ENCODE peak calls at places on chromosomes 13 and 19, in eight cellular contexts. D is SJSA1; T is WTC11; W is lung; H is GM04504; J is left ventricle myocardium superior; U is substantia nigra; A is stimulated activated CD4-positive, alpha-beta T cell treated with anti-CD3 and anti-CD28 coated beads, Interleukin-1b, Interleukin-23, amount 100 ng/mL, for 1 hour. N is an unnamed sample.

GRCh38 chr19:18479964-18480723 is 41.7 kb downstream of the ELL start:
- DNase-seq in D (peak), T (no peak), W (no peak), H (peak), J (peak), U (no peak), A (no peak), N (peak)

GRCh38 chr13:108828053-108828806 is 198.8 kb downstream of the MYO16 start:
- DNase-seq in D (no peak), T (no peak), W (no peak), H (no peak), J (no peak), U (no peak), A (no peak), N (no peak)

GRCh38 chr19:17553256-17553655 is 2.2 kb upstream of the COLGALT1 start:
- DNase-seq in D (no peak), T (no peak), W (peak), H (peak), J (peak), U (no peak), A (no peak), N (peak)

GRCh38 chr19:3175761-3176714 is 2.5 kb upstream of the S1PR4 start:
- DNase-seq in D (peak), T (no peak), W (peak), H (peak), J (no peak), U (no peak), A (no peak), N (no peak)

GRCh38 chr13:30105381-30105780 is 202.0 kb downstream of the KATNAL1 start:
- DNase-seq in D (no peak), T (peak), W (no peak), H (no peak), J (no peak), U (no peak), A (no peak), N (no peak)

GRCh38 chr19:41064974-41065569 is 23.2 kb upstream of the CYP2A13 start:
- DNase-seq in D (no peak), T (no peak), W (no peak), H (peak), J (no peak), U (no peak), A (no peak), N (no peak)

GRCh38 chr19:10003271-10003670 is 7.0 kb downstream of the COL5A3 start:
- DNase-seq in D (no peak), T (no peak), W (no peak), H (no peak), J (no peak), U (no peak), A (no peak), N (no peak)

GRCh38 chr13:38582133-38582532 is 104.7 kb upstream of the FREM2 start:
- DNase-seq in D (peak), T (no peak), W (no peak), H (peak), J (no peak), U (no peak), A (no peak), N (no peak)

GRCh38 chr19:16062789-16063188 is 13.5 kb upstream of the TPM4 start:
- DNase-seq in D (no peak), T (peak), W (no peak), H (no peak), J (peak), U (no peak), A (no peak), N (no peak)

GRCh38 chr19:39539519-39540332 is at the start of gene EID2:
- DNase-seq in D (peak), T (peak), W (peak), H (peak), J (peak), U (peak), A (peak), N (peak)

GRCh38 chr13:79044415-79044814 is 361.6 kb downstream of the RBM26 start:
- DNase-seq in D (no peak), T (no peak), W (no peak), H (no peak), J (no peak), U (no peak), A (no peak), N (no peak)

GRCh38 chr19:3690551-3691371 is 9.5 kb downstream of the PIP5K1C start:
- DNase-seq in D (no peak), T (no peak), W (no peak), H (no peak), J (no peak), U (no peak), A (no peak), N (no peak)